ENCODE peak calls at places on chromosomes 6 and 20, in four cellular contexts. Y, R, X and W are unnamed samples.

GRCh38 chr20:35225319-35226125 is 968 bp upstream of the MMP24 start:
- DNase-seq in Y (no peak), R (no peak), X (no peak), W (no peak)

GRCh38 chr6:82380566-82381185 is 17.1 kb downstream of the TPBG start:
- DNase-seq in Y (no peak), R (no peak), X (no peak), W (no peak)

GRCh38 chr6:151675746-151676459 is 131.6 kb upstream of the ESR1 start:
- DNase-seq in Y (peak; percentile 23), R (peak; percentile 45), X (peak; percentile 77), W (peak; percentile 30)

GRCh38 chr6:96721227-96721626 is 116.0 kb downstream of the GPR63 start:
- DNase-seq in Y (no peak), R (no peak), X (no peak), W (no peak)

GRCh38 chr20:13922241-13922640 is 68.2 kb downstream of the SEL1L2 start:
- DNase-seq in Y (no peak), R (no peak), X (no peak), W (no peak)

GRCh38 chr6:134519456-134519855 is 201.5 kb upstream of the SGK1 start:
- DNase-seq in Y (no peak), R (no peak), X (peak; percentile 44), W (no peak)

GRCh38 chr20:51346686-51347485 is 195.6 kb downstream of the NFATC2 start:
- DNase-seq in Y (no peak), R (no peak), X (no peak), W (no peak)

GRCh38 chr6:46323312-46323965 is 152.7 kb upstream of the ENPP5 start:
- DNase-seq in Y (no peak), R (peak; percentile 70), X (no peak), W (no peak)

GRCh38 chr6:53680489-53680888 is 14.9 kb upstream of the KLHL31 start:
- DNase-seq in Y (no peak), R (no peak), X (no peak), W (no peak)

GRCh38 chr20:52747736-52748135 is 224.4 kb upstream of the TSHZ2 start:
- DNase-seq in Y (peak; percentile 30), R (no peak), X (no peak), W (peak; percentile 58)

GRCh38 chr6:42939810-42940167 is 10.5 kb downstream of the CNPY3 start:
- DNase-seq in Y (no peak), R (no peak), X (no peak), W (no peak)